ENCODE peak calls at places on chromosomes 11 and 22, in seven cellular contexts. Q is cardiac muscle cell, E is endodermal cell, Z is spleen, Y is AG10803, M is lower lobe of right lung, L is Panc1. N is an unnamed sample.

GRCh38 chr11:20089357-20089756 is 70.9 kb downstream of the DBX1 start:
- DNase-seq in Q (no peak), E (peak; percentile 2), Z (no peak), Y (no peak), M (no peak), L (no peak), N (no peak)

GRCh38 chr11:31487848-31488247 is 21.6 kb downstream of the IMMP1L start:
- DNase-seq in Q (peak; percentile 21), E (no peak), Z (no peak), Y (peak; percentile 68), M (no peak), L (no peak), N (peak; percentile 76)

GRCh38 chr11:69359735-69360470 is 65.9 kb downstream of the MYEOV start:
- DNase-seq in Q (no peak), E (peak; percentile 8), Z (no peak), Y (peak; percentile 59), M (no peak), L (no peak), N (no peak)

GRCh38 chr22:24155597-24156145 is 25.6 kb upstream of the SUSD2 start:
- DNase-seq in Q (peak; percentile 84), E (peak; percentile 83), Z (peak; percentile 94), Y (peak; percentile 74), M (peak; percentile 89), L (no peak), N (peak; percentile 71)

GRCh38 chr11:2901854-2902783 is 16.5 kb upstream of the CDKN1C start:
- DNase-seq in Q (peak; percentile 91), E (peak; percentile 98), Z (peak; percentile 99), Y (peak; percentile 89), M (peak; percentile 98), L (peak; percentile 77), N (peak; percentile 88)

GRCh38 chr22:23065069-23065451 is 5.3 kb upstream of the GNAZ start:
- DNase-seq in Q (no peak), E (peak; percentile 22), Z (peak; percentile 43), Y (no peak), M (peak; percentile 9), L (no peak), N (no peak)

GRCh38 chr22:19851291-19852176 is 3.1 kb downstream of the GNB1L start:
- DNase-seq in Q (no peak), E (no peak), Z (no peak), Y (no peak), M (peak; percentile 62), L (no peak), N (no peak)

GRCh38 chr11:123575441-123575840 is 79.0 kb downstream of the SCN3B start:
- DNase-seq in Q (no peak), E (no peak), Z (no peak), Y (no peak), M (no peak), L (no peak), N (no peak)

GRCh38 chr11:58574851-58575250 is 805 bp downstream of the LPXN start:
- DNase-seq in Q (no peak), E (no peak), Z (no peak), Y (peak; percentile 91), M (no peak), L (no peak), N (peak; percentile 54)

GRCh38 chr11:62552931-62553838 is 6.6 kb upstream of the AHNAK start:
- DNase-seq in Q (peak; percentile 64), E (peak; percentile 89), Z (peak; percentile 85), Y (peak; percentile 97), M (peak; percentile 92), L (peak; percentile 87), N (peak; percentile 96)

GRCh38 chr22:44403930-44404329 is 91.2 kb upstream of the SHISAL1 start:
- DNase-seq in Q (no peak), E (peak; percentile 28), Z (peak; percentile 56), Y (no peak), M (no peak), L (no peak), N (no peak)

GRCh38 chr11:19345519-19345847 is 104.7 kb upstream of the E2F8 start:
- DNase-seq in Q (peak; percentile 30), E (peak; percentile 81), Z (peak; percentile 77), Y (no peak), M (no peak), L (no peak), N (no peak)

GRCh38 chr11:68715685-68716084 is 31.3 kb downstream of the GAL start:
- DNase-seq in Q (no peak), E (no peak), Z (no peak), Y (no peak), M (no peak), L (no peak), N (no peak)

GRCh38 chr11:134754196-134754822 is 342.3 kb upstream of the B3GAT1 start:
- DNase-seq in Q (no peak), E (peak; percentile 32), Z (peak; percentile 32), Y (no peak), M (no peak), L (no peak), N (no peak)

GRCh38 chr22:28783786-28784671 is 11.5 kb downstream of the CCDC117 start:
- DNase-seq in Q (peak; percentile 39), E (no peak), Z (no peak), Y (no peak), M (no peak), L (no peak), N (no peak)

GRCh38 chr22:43420991-43421665 is 9.3 kb downstream of the MPPED1 start:
- DNase-seq in Q (no peak), E (no peak), Z (no peak), Y (no peak), M (peak; percentile 40), L (no peak), N (no peak)

GRCh38 chr11:2804189-2804588 is 81.4 kb downstream of the CDKN1C start:
- DNase-seq in Q (no peak), E (peak; percentile 9), Z (peak; percentile 34), Y (no peak), M (peak; percentile 27), L (no peak), N (no peak)

GRCh38 chr22:43889366-43890253 is 2.2 kb downstream of the PNPLA5 start:
- DNase-seq in Q (no peak), E (peak; percentile 67), Z (peak; percentile 28), Y (peak; percentile 42), M (no peak), L (no peak), N (peak; percentile 19)

GRCh38 chr11:33227578-33228261 is 29.5 kb upstream of the HIPK3 start:
- DNase-seq in Q (no peak), E (no peak), Z (no peak), Y (peak; percentile 34), M (no peak), L (no peak), N (no peak)

GRCh38 chr22:29061773-29062172 is at the start of gene C22orf31:
- DNase-seq in Q (no peak), E (no peak), Z (no peak), Y (no peak), M (no peak), L (no peak), N (no peak)

GRCh38 chr11:64268687-64269379 is 15.6 kb downstream of the BAD start:
- DNase-seq in Q (no peak), E (peak; percentile 90), Z (peak; percentile 94), Y (peak; percentile 51), M (peak; percentile 84), L (no peak), N (peak; percentile 26)

GRCh38 chr22:46612904-46613605 is 7.1 kb upstream of the GRAMD4 start:
- DNase-seq in Q (peak; percentile 49), E (no peak), Z (peak; percentile 83), Y (no peak), M (peak; percentile 48), L (no peak), N (no peak)
- H3K4me3 ChIP-seq in Q (no peak overlapping the region), E (no peak overlapping the region), Z (no peak overlapping the region), Y (no peak overlapping the region), M (peak overlapping the region; percentile 38), L (no peak overlapping the region), N (no peak overlapping the region)

GRCh38 chr11:22133785-22134184 is 59.1 kb upstream of the ANO5 start:
- DNase-seq in Q (no peak), E (no peak), Z (no peak), Y (no peak), M (no peak), L (no peak), N (no peak)

DNA sequence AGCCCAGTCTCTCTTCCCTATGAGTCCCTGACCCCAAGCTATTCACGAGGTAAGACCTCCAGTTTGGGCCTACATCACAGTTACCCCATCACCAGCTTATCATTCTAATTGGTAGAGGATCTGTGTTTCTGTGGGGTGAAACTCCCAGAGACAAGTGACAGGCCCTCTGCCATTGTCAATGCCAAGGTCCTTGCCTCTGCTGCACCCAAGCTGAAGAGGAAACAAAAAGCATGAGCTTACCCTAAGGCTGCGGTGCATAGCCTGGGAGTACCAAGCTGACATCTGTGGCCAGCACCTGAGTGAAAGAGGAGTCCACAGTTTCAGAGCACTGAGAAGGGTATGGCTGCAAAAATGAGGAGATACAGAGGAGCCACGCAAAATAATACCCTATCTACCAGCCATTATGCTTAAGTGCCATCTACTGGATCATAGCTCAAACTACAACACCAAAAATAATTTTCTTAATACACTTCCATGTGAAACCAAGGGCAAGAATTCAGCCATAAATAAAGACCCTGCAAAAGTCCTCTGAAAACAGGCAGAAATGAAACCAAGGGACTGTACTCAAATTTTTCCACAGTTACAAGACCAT is 62.3 kb upstream of the ANO5 start:
- DNase-seq in Q (peak; percentile 53), E (no peak), Z (no peak), Y (no peak), M (no peak), L (no peak), N (no peak)
- TF ChIP-seq CTCF in Q (no peak), E (peak; percentile 75), Z (no peak), Y (no peak), M (peak; percentile 25), L (peak; percentile 65), N (no peak)

GRCh38 chr22:30305519-30305905 is 16.2 kb upstream of the CASTOR1 start:
- DNase-seq in Q (no peak), E (no peak), Z (peak; percentile 91), Y (no peak), M (no peak), L (no peak), N (no peak)
- H3K4me3 ChIP-seq in Q (no peak overlapping the region), E (no peak overlapping the region), Z (no peak overlapping the region), Y (no peak overlapping the region), M (peak overlapping the region; percentile 19), L (no peak overlapping the region), N (no peak overlapping the region)

DNA sequence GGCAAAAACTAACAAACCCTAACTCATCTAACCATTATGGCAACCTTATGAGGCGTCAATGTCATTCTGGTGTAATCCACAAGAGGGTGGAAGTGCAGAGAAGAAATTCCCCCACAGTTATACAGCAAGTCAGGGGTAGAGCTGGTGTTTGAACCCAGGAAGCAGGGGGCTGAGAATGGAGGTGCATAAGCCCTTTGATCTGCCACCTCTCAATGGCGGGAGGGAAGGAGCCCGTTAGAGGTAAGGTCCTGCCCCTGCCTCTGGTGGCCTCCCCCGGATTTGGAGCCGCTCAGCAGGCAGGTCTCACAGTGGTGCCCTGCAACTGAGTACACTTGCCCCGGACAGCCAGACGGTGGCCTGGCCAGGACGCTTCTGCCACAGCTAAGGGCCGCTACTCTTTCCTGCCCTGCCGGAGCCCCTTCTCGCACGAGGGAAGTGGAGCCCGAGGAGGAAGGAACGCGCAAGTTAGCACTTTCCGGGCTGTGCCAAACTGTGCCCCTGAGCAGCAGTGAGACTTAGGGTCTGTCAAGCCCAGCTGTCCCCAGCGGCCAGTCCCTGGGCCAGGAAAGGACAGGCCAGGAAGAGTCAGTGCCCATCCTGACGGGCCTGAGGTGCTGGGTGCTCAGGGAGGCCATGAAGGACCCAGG is 1.1 kb downstream of the FXYD2 start:
- DNase-seq in Q (no peak), E (peak; percentile 79), Z (peak; percentile 79), Y (no peak), M (no peak), L (no peak), N (no peak)
- TF ChIP-seq CTCF in Q (peak; percentile 18), E (peak; percentile 63), Z (peak; percentile 47), Y (no peak), M (peak; percentile 15), L (no peak), N (peak; percentile 14)